ENCODE peak calls at places on chromosome 3, in eight cellular contexts. B, S, Q, R, M, N, G and T are unnamed samples.

GRCh38 chr3:30294241-30294667 is 312.1 kb upstream of the TGFBR2 start:
- DNase-seq in S (no peak), G (no peak), R (no peak), B (no peak), N (no peak), M (no peak), Q (no peak), T (no peak)

GRCh38 chr3:70823622-70824021 is 511.2 kb upstream of the MDFIC2 start:
- DNase-seq in M (no peak), S (no peak), Q (no peak), B (no peak), N (no peak), R (no peak), G (no peak), T (no peak)

GRCh38 chr3:185152433-185153169 is at the start of gene C3orf70:
- DNase-seq in N (peak; percentile 58), R (peak; percentile 40), M (peak; percentile 9), G (no peak), Q (peak; percentile 66), S (peak; percentile 75), B (peak; percentile 12), T (peak; percentile 32)

GRCh38 chr3:118942195-118942594 is 92.5 kb downstream of the IGSF11 start:
- DNase-seq in S (no peak), Q (no peak), R (no peak), B (no peak), N (no peak), M (no peak), G (no peak), T (no peak)

GRCh38 chr3:144947895-144948294 is 976.3 kb downstream of the DIPK2A start:
- DNase-seq in R (no peak), B (no peak), Q (no peak), G (no peak), M (no peak), N (no peak), S (no peak), T (no peak)

GRCh38 chr3:12705981-12706380 is 42.1 kb upstream of the RAF1 start:
- DNase-seq in N (no peak), G (no peak), M (no peak), B (peak; percentile 35), R (no peak), S (no peak), Q (no peak), T (no peak)

GRCh38 chr3:18215639-18216038 is 209.5 kb downstream of the SATB1 start:
- DNase-seq in G (no peak), B (no peak), M (no peak), S (no peak), Q (no peak), N (no peak), R (no peak), T (no peak)

GRCh38 chr3:29283297-29283681 is 2.4 kb downstream of the RBMS3 start:
- DNase-seq in S (no peak), Q (no peak), R (no peak), M (no peak), B (peak; percentile 28), N (no peak), G (no peak), T (no peak)

GRCh38 chr3:33456756-33457155 is 16.6 kb upstream of the UBP1 start:
- DNase-seq in B (no peak), G (no peak), M (no peak), R (peak; percentile 21), N (no peak), Q (no peak), S (no peak), T (no peak)

GRCh38 chr3:171976526-171976925 is 62.9 kb upstream of the FNDC3B start:
- DNase-seq in Q (no peak), N (no peak), S (no peak), M (no peak), R (peak; percentile 35), B (peak; percentile 33), G (no peak), T (no peak)

GRCh38 chr3:72309626-72310025 is 524.7 kb upstream of the PROK2 start:
- DNase-seq in G (no peak), Q (no peak), S (no peak), M (no peak), B (no peak), R (no peak), N (no peak), T (no peak)

GRCh38 chr3:183513046-183513706 is 42.3 kb downstream of the KLHL6 start:
- DNase-seq in B (no peak), N (no peak), G (no peak), S (no peak), Q (no peak), M (peak; percentile 46), R (no peak), T (peak; percentile 37)

GRCh38 chr3:58143417-58144055 is 67.2 kb downstream of the DNASE1L3 start:
- DNase-seq in N (no peak), G (no peak), Q (no peak), B (no peak), S (no peak), M (no peak), R (no peak), T (no peak)

GRCh38 chr3:188827593-188827992 is 344.2 kb upstream of the TPRG1 start:
- DNase-seq in R (no peak), B (no peak), M (no peak), G (no peak), N (no peak), Q (no peak), S (no peak), T (no peak)

GRCh38 chr3:99895706-99896441 is 78.2 kb downstream of the CMSS1 start:
- DNase-seq in Q (no peak), S (no peak), M (no peak), R (peak; percentile 85), G (no peak), B (peak; percentile 78), N (no peak), T (no peak)

GRCh38 chr3:128252083-128252482 is 98.8 kb downstream of the EEFSEC start:
- DNase-seq in G (no peak), R (peak; percentile 19), S (no peak), M (no peak), B (no peak), Q (no peak), N (no peak), T (no peak)

GRCh38 chr3:14772533-14773138 is 46.1 kb upstream of the FGD5 start:
- DNase-seq in B (no peak), S (no peak), N (no peak), R (no peak), M (no peak), Q (no peak), G (no peak), T (no peak)

GRCh38 chr3:136750209-136750921 is 1.8 kb downstream of the STAG1 start:
- DNase-seq in Q (no peak), G (no peak), S (no peak), B (peak; percentile 35), M (no peak), N (no peak), R (peak; percentile 55), T (no peak)

GRCh38 chr3:169886671-169887070 is 16.9 kb upstream of the LRRC31 start:
- DNase-seq in B (peak; percentile 85), Q (peak; percentile 19), M (no peak), N (peak; percentile 14), R (no peak), G (no peak), S (peak; percentile 77), T (peak; percentile 82)

GRCh38 chr3:33865133-33865532 is 66.7 kb downstream of the PDCD6IP start:
- DNase-seq in G (no peak), N (no peak), S (no peak), M (no peak), R (no peak), B (no peak), Q (no peak), T (no peak)

GRCh38 chr3:50559702-50560101 is 7.8 kb downstream of the C3orf18 start:
- DNase-seq in S (no peak), G (no peak), N (no peak), B (no peak), M (no peak), R (no peak), Q (no peak), T (no peak)

GRCh38 chr3:89260721-89261120 is 153.3 kb downstream of the EPHA3 start:
- DNase-seq in G (no peak), B (no peak), S (no peak), M (no peak), N (no peak), Q (no peak), R (no peak), T (no peak)

GRCh38 chr3:169836058-169836941 is 23.6 kb upstream of the LRRC34 start:
- DNase-seq in N (no peak), B (no peak), R (no peak), M (no peak), G (no peak), Q (no peak), S (no peak), T (no peak)

GRCh38 chr3:126034481-126035361 is 49.2 kb downstream of the SLC41A3 start:
- DNase-seq in M (no peak), N (peak; percentile 3), B (no peak), Q (no peak), S (no peak), R (no peak), G (no peak), T (peak; percentile 52)

GRCh38 chr3:65503776-65504175 is 534.9 kb downstream of the MAGI1 start:
- DNase-seq in M (no peak), B (no peak), S (no peak), Q (no peak), G (no peak), N (no peak), R (no peak), T (no peak)

GRCh38 chr3:24684506-24685023 is 189.9 kb upstream of the THRB start:
- DNase-seq in G (no peak), Q (no peak), M (no peak), S (no peak), B (no peak), R (no peak), N (no peak), T (no peak)

GRCh38 chr3:114221165-114221880 is 16.1 kb downstream of the ZNF80 start:
- DNase-seq in B (no peak), M (no peak), Q (no peak), N (no peak), G (peak; percentile 41), R (no peak), S (peak; percentile 43), T (no peak)

GRCh38 chr3:76264496-76264895 is 479.1 kb upstream of the ZNF717 start:
- DNase-seq in M (no peak), B (no peak), Q (no peak), N (no peak), S (no peak), G (no peak), R (no peak), T (no peak)

GRCh38 chr3:23882487-23882918 is 34.3 kb downstream of the NKIRAS1 start:
- DNase-seq in S (no peak), G (no peak), M (no peak), Q (no peak), R (no peak), B (no peak), N (no peak), T (no peak)

GRCh38 chr3:86830566-86830965 is 160.4 kb downstream of the VGLL3 start:
- DNase-seq in R (no peak), S (no peak), N (no peak), M (no peak), Q (no peak), G (no peak), B (peak; percentile 9), T (no peak)

GRCh38 chr3:150384517-150385212 is 23.4 kb upstream of the TSC22D2 start:
- DNase-seq in R (no peak), G (no peak), M (peak; percentile 69), B (no peak), Q (no peak), N (no peak), S (no peak), T (peak; percentile 65)

GRCh38 chr3:88180398-88180999 is 30.7 kb downstream of the C3orf38 start:
- DNase-seq in R (peak; percentile 48), Q (no peak), M (peak; percentile 14), G (no peak), S (no peak), B (peak; percentile 48), N (peak; percentile 18), T (no peak)

GRCh38 chr3:161977063-161977462 is 480.5 kb downstream of the OTOL1 start:
- DNase-seq in S (no peak), R (no peak), G (no peak), Q (no peak), N (no peak), B (no peak), M (no peak), T (no peak)